ENCODE peak calls at places on chromosomes 1 and 21, in four cellular contexts. T is K562, N is HepG2, C is GM12878. W is an unnamed sample.

GRCh38 chr1:19153169-19153568 is 56.9 kb downstream of the UBR4 start:
- DNase-seq in T (no peak), N (no peak), C (no peak), W (no peak)

GRCh38 chr1:69846267-69846666 is 278.5 kb downstream of the LRRC7 start:
- DNase-seq in T (no peak), N (no peak), C (no peak), W (no peak)

GRCh38 chr21:45756029-45756428 is 112.5 kb downstream of the PCBP3 start:
- DNase-seq in T (no peak), N (peak; percentile 35), C (no peak), W (no peak)

GRCh38 chr21:44498965-44499560 is 40.9 kb downstream of the KRTAP10-1 start:
- DNase-seq in T (no peak), N (no peak), C (no peak), W (no peak)

GRCh38 chr1:193786041-193786440 is 599.6 kb upstream of the B3GALT2 start:
- DNase-seq in T (no peak), N (no peak), C (no peak), W (no peak)

GRCh38 chr1:119808972-119809550 is 2.2 kb downstream of the REG4 start:
- DNase-seq in T (peak; percentile 73), N (peak; percentile 47), C (peak; percentile 11), W (peak; percentile 78)

GRCh38 chr1:190373705-190374336 is 103.8 kb downstream of the BRINP3 start:
- DNase-seq in T (no peak), N (peak; percentile 15), C (no peak), W (no peak)

GRCh38 chr1:203440780-203441179 is 34.8 kb upstream of the PRELP start:
- DNase-seq in T (no peak), N (no peak), C (no peak), W (no peak)

GRCh38 chr1:217969428-217969827 is 315.7 kb upstream of the RRP15 start:
- DNase-seq in T (no peak), N (no peak), C (no peak), W (no peak)

GRCh38 chr1:48955774-48956173 is 179.1 kb upstream of the BEND5 start:
- DNase-seq in T (no peak), N (no peak), C (no peak), W (no peak)

GRCh38 chr1:23521588-23521987 is 9.4 kb downstream of the E2F2 start:
- DNase-seq in T (peak; percentile 67), N (no peak), C (no peak), W (no peak)

GRCh38 chr1:91754348-91754747 is 131.6 kb downstream of the TGFBR3 start:
- DNase-seq in T (no peak), N (no peak), C (no peak), W (no peak)

GRCh38 chr1:116375884-116376733 is 3.1 kb downstream of the ATP1A1 start:
- DNase-seq in T (no peak), N (peak; percentile 68), C (no peak), W (no peak)

GRCh38 chr21:28832013-28832714 is 160.5 kb downstream of the LTN1 start:
- DNase-seq in T (no peak), N (peak; percentile 5), C (no peak), W (no peak)

GRCh38 chr1:160006312-160006940 is 25.4 kb downstream of the PIGM start:
- DNase-seq in T (peak; percentile 84), N (peak; percentile 58), C (no peak), W (peak; percentile 46)

GRCh38 chr1:244150071-244150470 is 99.0 kb downstream of the ZBTB18 start:
- DNase-seq in T (no peak), N (no peak), C (no peak), W (no peak)

GRCh38 chr1:40392206-40392605 is 18.7 kb downstream of the SMAP2 start:
- DNase-seq in T (no peak), N (no peak), C (no peak), W (no peak)
- TF ChIP-seq ATF2 in T (no peak), N (no peak), C (no peak), W (no peak)

GRCh38 chr1:87182611-87183010 is 146.1 kb upstream of the LMO4 start:
- DNase-seq in T (no peak), N (no peak), C (no peak), W (no peak)

GRCh38 chr1:87180682-87181081 is 148.0 kb upstream of the LMO4 start:
- DNase-seq in T (no peak), N (no peak), C (no peak), W (no peak)

GRCh38 chr1:87179851-87180519 is 148.7 kb upstream of the LMO4 start:
- DNase-seq in T (no peak), N (no peak), C (no peak), W (no peak)

DNA sequence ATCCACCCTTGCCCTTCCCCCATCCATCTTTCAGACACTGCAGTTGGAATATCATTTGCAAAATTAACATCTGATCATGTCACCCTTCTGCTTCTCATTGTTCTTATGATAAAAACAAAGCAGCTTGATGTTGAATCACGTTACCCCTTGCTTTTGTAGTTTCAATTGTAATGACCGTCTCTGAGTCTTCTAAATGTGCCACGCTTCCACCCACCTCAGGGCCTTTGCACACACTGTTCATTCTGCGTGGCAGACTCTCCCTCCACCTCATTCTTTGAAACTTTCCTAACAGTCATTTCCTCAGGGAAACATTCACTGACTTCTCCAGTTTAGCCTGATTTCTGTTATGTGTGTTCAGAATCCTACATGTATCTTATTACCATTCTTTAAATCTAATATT is 143.6 kb upstream of the LMO4 start:
- DNase-seq in T (no peak), N (no peak), C (no peak), W (no peak)
- TF ChIP-seq YY1 in T (no peak), N (no peak), C (no peak), W (no peak)

GRCh38 chr21:37528150-37528937 is 161.8 kb downstream of the DYRK1A start:
- DNase-seq in T (peak; percentile 44), N (no peak), C (no peak), W (no peak)

GRCh38 chr21:37529649-37530048 is 163.1 kb downstream of the DYRK1A start:
- DNase-seq in T (no peak), N (no peak), C (no peak), W (no peak)

GRCh38 chr21:37525810-37526209 is 159.2 kb downstream of the DYRK1A start:
- DNase-seq in T (no peak), N (no peak), C (no peak), W (no peak)

GRCh38 chr21:37527716-37528115 is 161.1 kb downstream of the DYRK1A start:
- DNase-seq in T (no peak), N (no peak), C (no peak), W (no peak)

GRCh38 chr21:37527103-37527502 is 160.5 kb downstream of the DYRK1A start:
- DNase-seq in T (no peak), N (no peak), C (no peak), W (no peak)
- TF ChIP-seq ATF2 in T (no peak), N (no peak), C (no peak), W (no peak)

DNA sequence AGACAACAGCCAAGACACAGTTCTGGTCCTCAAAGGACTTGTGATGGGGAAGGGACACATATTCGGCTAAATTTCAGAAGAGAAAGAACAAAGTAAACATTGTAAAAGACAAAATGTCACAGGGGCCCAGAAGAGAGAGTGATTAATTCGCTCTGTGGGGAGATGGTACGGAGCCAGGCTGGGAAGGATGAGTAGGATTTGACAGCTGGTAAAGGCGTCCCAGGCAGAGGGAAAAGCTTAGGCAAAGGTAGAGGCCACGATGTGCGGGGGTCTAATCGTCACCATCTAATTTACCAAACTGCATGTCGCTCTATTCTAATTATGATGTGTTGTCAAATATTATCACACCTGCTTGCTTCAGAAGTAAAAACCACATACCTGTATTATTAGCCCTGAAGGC is 17.3 kb upstream of the EFNA1 start:
- DNase-seq in T (no peak), N (no peak), C (no peak), W (no peak)
- TF ChIP-seq YY1 in T (no peak), N (no peak), C (no peak), W (no peak)